ENCODE peak calls at places on chromosomes 1 and 21, in four cellular contexts. J, D, K and G are unnamed samples.
A peak's percentile ranks its signal among the peaks of the same experiment; 100 is the strongest.

GRCh38 chr1:67748630-67749029 is 63.6 kb downstream of the GADD45A start:
- DNase-seq in J (peak; percentile 79), D (peak; percentile 84), K (peak; percentile 81), G (peak; percentile 25)

GRCh38 chr1:245441699-245442098 is 286.9 kb downstream of the KIF26B start:
- DNase-seq in J (peak; percentile 68), D (no peak), K (no peak), G (no peak)

GRCh38 chr21:28063241-28063640 is 929.4 kb downstream of the LTN1 start:
- DNase-seq in J (no peak), D (no peak), K (no peak), G (no peak)

GRCh38 chr1:1599030-1599916 is 662 bp downstream of the FNDC10 start:
- DNase-seq in J (peak; percentile 68), D (peak; percentile 37), K (peak; percentile 32), G (peak; percentile 36)

GRCh38 chr1:226525750-226526149 is 22.8 kb upstream of the STUM start:
- DNase-seq in J (no peak), D (peak; percentile 4), K (no peak), G (no peak)

GRCh38 chr1:31095298-31095981 is 29.9 kb upstream of the PUM1 start:
- DNase-seq in J (peak; percentile 78), D (peak; percentile 79), K (peak; percentile 22), G (peak; percentile 25)

GRCh38 chr1:205522692-205523091 is 18.2 kb downstream of the CDK18 start:
- DNase-seq in J (no peak), D (no peak), K (no peak), G (no peak)

GRCh38 chr1:155177192-155177917 is 3.7 kb downstream of the TRIM46 start:
- DNase-seq in J (no peak), D (no peak), K (no peak), G (peak; percentile 66)

GRCh38 chr1:12643079-12643478 is 806 bp upstream of the AADACL4 start:
- DNase-seq in J (no peak), D (no peak), K (no peak), G (no peak)

GRCh38 chr1:40818264-40818961 is 34.8 kb downstream of the KCNQ4 start:
- DNase-seq in J (peak; percentile 59), D (no peak), K (peak; percentile 41), G (no peak)

GRCh38 chr1:3454811-3455618 is 550 bp downstream of the ARHGEF16 start:
- DNase-seq in J (no peak), D (no peak), K (no peak), G (peak; percentile 43)

GRCh38 chr21:37993071-37993470 is 76.8 kb upstream of the KCNJ6 start:
- DNase-seq in J (no peak), D (no peak), K (no peak), G (no peak)

GRCh38 chr1:21621051-21621450 is 48.1 kb downstream of the RAP1GAP start:
- DNase-seq in J (no peak), D (no peak), K (no peak), G (no peak)

GRCh38 chr1:110393691-110394564 is 3.1 kb upstream of the SLC16A4 start:
- DNase-seq in J (peak; percentile 88), D (peak; percentile 92), K (peak; percentile 79), G (peak; percentile 89)

GRCh38 chr1:180157108-180157507 is 2.4 kb downstream of the QSOX1 start:
- DNase-seq in J (peak; percentile 76), D (peak; percentile 65), K (no peak), G (peak; percentile 29)

GRCh38 chr21:44423941-44424607 is 31.2 kb upstream of the LRRC3 start:
- DNase-seq in J (no peak), D (no peak), K (no peak), G (no peak)

GRCh38 chr1:208243851-208244583 is at the start of gene PLXNA2:
- DNase-seq in J (peak; percentile 83), D (peak; percentile 52), K (peak; percentile 79), G (peak; percentile 88)

GRCh38 chr1:237901284-237901870 is 10.7 kb upstream of the ZP4 start:
- DNase-seq in J (no peak), D (no peak), K (peak; percentile 48), G (peak; percentile 49)

GRCh38 chr1:167617100-167617949 is 12.7 kb upstream of the RCSD1 start:
- DNase-seq in J (peak; percentile 54), D (peak; percentile 7), K (peak; percentile 80), G (no peak)

GRCh38 chr1:27538793-27539192 is 48.8 kb upstream of the WASF2 start:
- DNase-seq in J (peak; percentile 87), D (peak; percentile 78), K (peak; percentile 85), G (peak; percentile 92)

GRCh38 chr1:66542811-66543767 is 9.1 kb downstream of the SGIP1 start:
- DNase-seq in J (peak; percentile 81), D (peak; percentile 95), K (peak; percentile 43), G (peak; percentile 67)

GRCh38 chr1:229952670-229953520 is 114.1 kb upstream of the GALNT2 start:
- DNase-seq in J (peak; percentile 32), D (no peak), K (peak; percentile 69), G (peak; percentile 38)

GRCh38 chr1:240804475-240804874 is 192.5 kb upstream of the GREM2 start:
- DNase-seq in J (peak; percentile 44), D (peak; percentile 48), K (no peak), G (no peak)

GRCh38 chr21:46392921-46393320 is 65.8 kb upstream of the DIP2A start:
- DNase-seq in J (peak; percentile 96), D (peak; percentile 29), K (no peak), G (no peak)

GRCh38 chr21:28961927-28962326 is 30.8 kb downstream of the LTN1 start:
- DNase-seq in J (no peak), D (no peak), K (no peak), G (peak; percentile 73)

GRCh38 chr1:85243336-85243735 is 16.1 kb downstream of the C1orf52 start:
- DNase-seq in J (no peak), D (peak; percentile 34), K (no peak), G (no peak)

GRCh38 chr1:47679826-47680225 is 242.0 kb downstream of the FOXD2 start:
- DNase-seq in J (no peak), D (no peak), K (no peak), G (no peak)

GRCh38 chr1:202189919-202190715 is 3.5 kb upstream of the LGR6 start:
- DNase-seq in J (peak; percentile 45), D (peak; percentile 6), K (peak; percentile 45), G (peak; percentile 24)

GRCh38 chr1:99590578-99591209 is 55.2 kb upstream of the PALMD start:
- DNase-seq in J (peak; percentile 92), D (peak; percentile 94), K (peak; percentile 91), G (peak; percentile 91)

GRCh38 chr1:56457767-56458375 is 121.5 kb downstream of the PLPP3 start:
- DNase-seq in J (no peak), D (no peak), K (no peak), G (no peak)

GRCh38 chr1:109113787-109114568 is at the start of gene ELAPOR1:
- DNase-seq in J (peak; percentile 65), D (peak; percentile 19), K (peak; percentile 66), G (peak; percentile 38)
- H3K4me2 ChIP-seq in J (peak within 1 kb of the TSS; percentile 91), D (peak within 1 kb of the TSS; percentile 72), K (peak within 1 kb of the TSS; percentile 71), G (peak within 1 kb of the TSS; percentile 75)

DNA sequence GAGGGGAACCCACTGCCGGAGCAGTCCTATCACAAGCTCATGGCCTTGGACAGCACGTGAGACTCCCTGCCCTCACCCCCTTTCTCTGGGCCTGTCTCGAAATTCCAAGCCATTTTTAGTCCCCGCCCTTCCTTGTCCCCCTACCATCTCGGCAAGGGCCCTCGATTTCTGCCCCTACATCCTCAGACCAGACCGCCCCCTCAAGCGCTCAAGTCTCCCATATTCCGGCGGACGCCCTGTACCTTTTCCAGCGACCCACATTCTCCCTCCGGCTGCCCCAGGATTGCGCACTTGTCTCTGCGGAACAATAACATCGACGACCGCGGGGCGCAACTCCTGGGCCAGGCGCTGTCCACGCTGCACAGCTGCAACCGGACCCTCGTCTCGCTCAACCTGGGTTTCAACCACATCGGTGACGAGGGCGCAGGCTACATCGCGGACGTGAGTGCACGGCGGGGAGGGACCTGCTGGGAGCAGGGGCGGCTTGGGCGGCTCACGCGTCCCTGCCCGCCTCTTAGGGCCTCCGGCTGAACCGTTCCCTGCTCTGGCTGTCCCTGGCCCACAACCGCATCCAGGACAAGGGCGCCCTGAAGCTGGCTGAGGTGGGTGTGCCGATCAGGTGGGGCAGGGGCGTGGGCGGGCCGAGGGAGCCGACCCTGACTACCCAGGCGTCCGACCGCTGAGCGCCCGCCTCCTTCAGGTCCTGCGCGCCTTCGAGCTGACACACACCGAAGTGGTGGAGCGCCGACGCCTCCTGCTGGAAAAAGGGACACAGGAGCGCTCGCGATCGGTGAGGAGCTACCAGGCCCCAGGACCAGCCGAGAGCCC is 7.0 kb downstream of the LRRC71 start:
- DNase-seq in J (peak; percentile 93), D (peak; percentile 64), K (peak; percentile 72), G (peak; percentile 91)
- H3K4me3 ChIP-seq in J (peak overlapping the region; percentile 63), D (peak overlapping the region; percentile 39), K (peak overlapping the region; percentile 49), G (peak overlapping the region; percentile 72)

GRCh38 chr21:36913247-36914169 is 53.0 kb downstream of the HLCS start:
- DNase-seq in J (no peak), D (peak; percentile 25), K (no peak), G (peak; percentile 20)

GRCh38 chr21:36910581-36911307 is 55.7 kb downstream of the HLCS start:
- DNase-seq in J (peak; percentile 17), D (peak; percentile 81), K (no peak), G (peak; percentile 15)

GRCh38 chr21:36908260-36908908 is 58.1 kb downstream of the HLCS start:
- DNase-seq in J (peak; percentile 51), D (peak; percentile 36), K (no peak), G (peak; percentile 69)

GRCh38 chr21:36909901-36910561 is 56.4 kb downstream of the HLCS start:
- DNase-seq in J (peak; percentile 97), D (peak; percentile 99), K (peak; percentile 93), G (peak; percentile 99)

GRCh38 chr21:36909423-36909822 is 57.0 kb downstream of the HLCS start:
- DNase-seq in J (peak; percentile 18), D (peak; percentile 38), K (no peak), G (no peak)
- H3K9ac ChIP-seq in J (peak overlapping the region; percentile 78), D (peak overlapping the region; percentile 27), K (peak overlapping the region; percentile 53), G (peak overlapping the region; percentile 83)

GRCh38 chr1:194150242-194150641 is 963.8 kb upstream of the B3GALT2 start:
- DNase-seq in J (no peak), D (no peak), K (no peak), G (no peak)
- H3K4me2 ChIP-seq in J (no peak overlapping the region), D (no peak overlapping the region), K (no peak overlapping the region), G (no peak overlapping the region)

GRCh38 chr1:183029591-183030000 is 6.4 kb downstream of the LAMC1 start:
- DNase-seq in J (peak; percentile 92), D (peak; percentile 77), K (peak; percentile 79), G (peak; percentile 75)

GRCh38 chr1:183024352-183025337 is 1.4 kb downstream of the LAMC1 start:
- DNase-seq in J (peak; percentile 46), D (no peak), K (peak; percentile 33), G (peak; percentile 18)

GRCh38 chr1:183027791-183028190 is 4.6 kb downstream of the LAMC1 start:
- DNase-seq in J (no peak), D (no peak), K (peak; percentile 23), G (no peak)

GRCh38 chr1:183025782-183026774 is 2.9 kb downstream of the LAMC1 start:
- DNase-seq in J (peak; percentile 48), D (peak; percentile 56), K (peak; percentile 49), G (peak; percentile 35)

GRCh38 chr1:183027031-183027430 is 3.8 kb downstream of the LAMC1 start:
- DNase-seq in J (peak; percentile 60), D (no peak), K (no peak), G (no peak)
- H3K4me3 ChIP-seq in J (peak overlapping the region; percentile 97), D (no peak overlapping the region), K (no peak overlapping the region), G (peak overlapping the region; percentile 88)